ENCODE peak calls at places on chromosomes 4 and X, in nine cellular contexts. I, B, C, O, V, R, D, E and A are unnamed samples. For H3K4me1, the result is how much of the 10 kb centered on the place peaks cover.

GRCh38 chrX:102892103-102892502 is 45.0 kb upstream of the RAB40AL start:
- DNase-seq in R (no peak), I (no peak), B (no peak), C (peak), O (no peak), V (no peak), D (peak), E (no peak), A (no peak)

GRCh38 chr4:139988863-139989765 is 164.9 kb downstream of the MAML3 start:
- DNase-seq in O (peak), D (peak), V (peak), B (peak), R (no peak), I (peak), E (no peak), C (peak), A (peak)

GRCh38 chrX:111361751-111362150 is 50.2 kb downstream of the DCX start:
- DNase-seq in I (no peak), D (no peak), C (no peak), V (no peak), B (no peak), O (no peak), R (no peak), E (no peak), A (no peak)

GRCh38 chr4:82706349-82707000 is 92.1 kb downstream of the SCD5 start:
- DNase-seq in O (no peak), E (no peak), C (peak), I (no peak), R (no peak), B (no peak), V (no peak), D (peak), A (no peak)

GRCh38 chr4:64539234-64539849 is 130.1 kb upstream of the TECRL start:
- DNase-seq in C (peak), V (peak), B (peak), E (no peak), D (peak), I (no peak), O (peak), R (no peak), A (no peak)

GRCh38 chrX:115311666-115312065 is 22.2 kb downstream of the LUZP4 start:
- DNase-seq in D (no peak), O (no peak), B (no peak), R (no peak), E (no peak), C (no peak), I (no peak), V (no peak), A (no peak)

GRCh38 chrX:43640481-43640880 is 15.6 kb upstream of the MAOA start:
- DNase-seq in B (no peak), O (no peak), V (no peak), E (no peak), I (no peak), C (no peak), R (no peak), D (no peak), A (no peak)

GRCh38 chr4:104128850-104129213 is 365.9 kb downstream of the CXXC4 start:
- DNase-seq in E (no peak), R (no peak), B (no peak), D (peak), C (no peak), V (no peak), O (no peak), I (no peak), A (no peak)

GRCh38 chr4:142379277-142380051 is 466.6 kb downstream of the INPP4B start:
- DNase-seq in I (no peak), D (peak), V (no peak), B (no peak), R (no peak), C (peak), O (no peak), E (no peak), A (peak)

GRCh38 chr4:99099311-99099710 is 10.7 kb upstream of the ADH5 start:
- DNase-seq in I (no peak), V (no peak), O (no peak), B (no peak), C (no peak), R (no peak), E (no peak), D (no peak), A (no peak)

GRCh38 chr4:7429069-7429416 is 5.7 kb downstream of the PSAPL1 start:
- DNase-seq in V (no peak), C (no peak), D (no peak), I (no peak), B (peak), R (no peak), O (peak), E (peak), A (no peak)

GRCh38 chr4:126758493-126758892 is 874.3 kb upstream of the INTU start:
- DNase-seq in R (no peak), O (no peak), I (no peak), D (no peak), V (no peak), E (no peak), C (no peak), B (no peak), A (no peak)

GRCh38 chr4:173426064-173426463 is 27.1 kb upstream of the SCRG1 start:
- DNase-seq in R (peak), B (no peak), D (no peak), O (no peak), I (no peak), C (no peak), V (no peak), E (no peak), A (no peak)

GRCh38 chr4:83569429-83569828 is 33.5 kb downstream of the GPAT3 start:
- DNase-seq in I (no peak), B (no peak), E (no peak), V (no peak), C (no peak), R (no peak), O (no peak), D (no peak), A (no peak)

GRCh38 chr4:174669278-174669677 is 147.0 kb upstream of the HPGD start:
- DNase-seq in I (no peak), E (no peak), D (peak), V (no peak), R (no peak), O (no peak), B (no peak), C (peak), A (peak)

GRCh38 chr4:57993934-57994333 is 883.7 kb upstream of the IGFBP7 start:
- DNase-seq in E (no peak), O (no peak), I (no peak), C (no peak), V (no peak), R (no peak), B (no peak), D (no peak), A (no peak)

GRCh38 chr4:2800691-2801596 is 8.1 kb downstream of the SH3BP2 start:
- DNase-seq in B (peak), C (peak), O (peak), V (peak), E (peak), I (peak), R (no peak), D (no peak), A (peak)

GRCh38 chr4:4862665-4863482 is 3.4 kb downstream of the MSX1 start:
- DNase-seq in E (no peak), C (no peak), B (no peak), I (no peak), V (no peak), D (no peak), O (no peak), R (no peak), A (no peak)

GRCh38 chr4:164467493-164467892 is 286.4 kb upstream of the SMIM31 start:
- DNase-seq in C (no peak), D (peak), I (no peak), R (no peak), B (no peak), V (no peak), E (no peak), O (no peak), A (no peak)

GRCh38 chr4:11436673-11437072 is 8.0 kb upstream of the HS3ST1 start:
- DNase-seq in D (peak), E (no peak), C (no peak), B (no peak), V (no peak), I (no peak), O (no peak), R (no peak), A (no peak)

GRCh38 chrX:69144854-69145253 is 20.4 kb downstream of the PJA1 start:
- DNase-seq in V (no peak), D (no peak), B (no peak), E (no peak), I (no peak), C (no peak), O (no peak), R (no peak), A (no peak)

GRCh38 chr4:29581469-29581868 is 1138.7 kb upstream of the PCDH7 start:
- DNase-seq in O (peak), R (no peak), V (peak), D (no peak), C (peak), I (peak), B (no peak), E (no peak), A (no peak)

GRCh38 chr4:129545599-129546278 is 449.8 kb downstream of the C4orf33 start:
- DNase-seq in D (peak), R (no peak), C (peak), B (peak), E (peak), I (peak), O (peak), V (peak), A (no peak)

GRCh38 chr4:3246458-3247398 is 2.2 kb upstream of the MSANTD1 start:
- DNase-seq in C (no peak), V (no peak), O (no peak), E (no peak), D (no peak), B (no peak), I (no peak), R (no peak), A (no peak)

GRCh38 chr4:102390438-102390837 is 45.2 kb upstream of the SLC39A8 start:
- DNase-seq in V (no peak), O (no peak), C (no peak), B (no peak), E (no peak), R (no peak), I (no peak), D (peak), A (peak)

GRCh38 chr4:127846061-127846460 is 34.6 kb upstream of the PLK4 start:
- DNase-seq in B (no peak), D (no peak), V (no peak), R (no peak), C (no peak), O (no peak), I (no peak), E (no peak), A (no peak)

GRCh38 chr4:14726441-14727405 is 275.6 kb upstream of the CPEB2 start:
- DNase-seq in C (peak), O (no peak), V (no peak), R (no peak), I (no peak), D (peak), E (no peak), B (peak), A (no peak)

GRCh38 chr4:51849430-51849829 is 6.5 kb downstream of the DCUN1D4 start:
- DNase-seq in C (no peak), D (no peak), E (no peak), V (no peak), I (no peak), O (no peak), R (no peak), B (no peak), A (no peak)

GRCh38 chr4:153591441-153591840 is 92.6 kb upstream of the TLR2 start:
- DNase-seq in O (no peak), V (no peak), E (no peak), R (no peak), I (no peak), D (no peak), B (no peak), C (no peak), A (no peak)

GRCh38 chr4:153467154-153467896 is 1.2 kb downstream of the TMEM131L start:
- DNase-seq in V (no peak), B (peak), O (peak), I (peak), R (peak), C (no peak), D (peak), E (no peak), A (no peak)

GRCh38 chr4:143721317-143721716 is 20.8 kb upstream of the FREM3 start:
- DNase-seq in V (no peak), O (no peak), D (no peak), I (no peak), C (no peak), B (no peak), E (no peak), R (no peak), A (no peak)

GRCh38 chr4:174156239-174156826 is 127.1 kb downstream of the FBXO8 start:
- DNase-seq in O (no peak), V (no peak), I (no peak), B (no peak), D (peak), C (peak), R (peak), E (no peak), A (no peak)

GRCh38 chrX:7904557-7904956 is 22.7 kb downstream of the PNPLA4 start:
- DNase-seq in D (peak), C (peak), B (no peak), O (no peak), I (no peak), R (no peak), E (no peak), V (no peak), A (no peak)

GRCh38 chrX:133254666-133255065 is 36.5 kb upstream of the TFDP3 start:
- DNase-seq in D (peak), O (no peak), B (no peak), I (no peak), E (no peak), C (no peak), V (no peak), R (no peak), A (peak)

GRCh38 chrX:15349046-15349445 is 13.7 kb upstream of the PIGA start:
- DNase-seq in D (peak), B (peak), R (peak), C (peak), E (no peak), V (peak), O (no peak), I (no peak), A (no peak)

GRCh38 chr4:146638801-146639351 is at the start of gene POU4F2:
- DNase-seq in O (no peak), D (no peak), I (no peak), V (no peak), E (no peak), R (no peak), B (no peak), C (no peak), A (no peak)

GRCh38 chr4:41882622-41883347 is 52.4 kb upstream of the TMEM33 start:
- DNase-seq in R (peak), O (peak), B (peak), D (peak), E (no peak), I (no peak), V (no peak), C (peak), A (no peak)

GRCh38 chr4:111977419-111977965 is 167.8 kb upstream of the FAM241A start:
- DNase-seq in I (no peak), C (no peak), V (no peak), B (no peak), E (no peak), R (no peak), O (no peak), D (no peak), A (no peak)

DNA sequence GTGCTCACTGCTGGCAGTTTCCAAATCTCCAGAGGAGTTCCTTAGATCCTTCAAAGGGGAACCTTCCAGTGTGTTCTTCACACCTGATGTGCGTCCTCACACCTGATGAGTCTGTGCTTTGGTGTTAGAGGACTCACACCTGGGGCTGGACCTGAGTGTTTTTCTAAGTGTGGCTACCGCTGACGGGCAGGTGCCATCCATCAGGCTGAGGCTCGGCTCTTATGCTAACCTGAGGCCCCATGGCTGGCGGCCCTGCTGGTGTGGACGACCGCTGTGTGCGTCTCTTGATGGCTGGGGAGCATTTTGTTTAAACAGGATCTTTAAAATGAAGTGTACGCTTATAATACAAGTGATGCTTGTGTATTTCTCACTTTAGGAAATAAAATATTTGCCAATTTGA is 28.4 kb downstream of the PCGF3 start:
- DNase-seq in E (no peak), D (no peak), B (no peak), R (no peak), C (no peak), V (no peak), O (no peak), I (no peak), A (no peak)
- H3K27ac ChIP-seq in E (no peak), D (no peak), B (no peak), R (no peak), C (no peak), V (no peak), O (no peak), I (no peak), A (no peak)

GRCh38 chr4:76697129-76697803 is 200.7 kb downstream of the SOWAHB start:
- DNase-seq in D (no peak), C (no peak), B (no peak), V (no peak), E (no peak), O (no peak), R (no peak), I (no peak), A (no peak)
- H3K4me1 ChIP-seq in D (under half), C (under half), B (under half), V (under half), E (under half), O (under half), R (under half), I (under half), A (under half)

GRCh38 chr4:71524746-71525145 is 185.9 kb downstream of the SLC4A4 start:
- DNase-seq in B (no peak), O (no peak), D (no peak), R (no peak), C (no peak), V (no peak), E (no peak), I (no peak), A (no peak)
- H3K4me3 ChIP-seq in B (no peak), O (no peak), D (no peak), R (no peak), C (no peak), V (no peak), E (no peak), I (no peak), A (no peak)

DNA sequence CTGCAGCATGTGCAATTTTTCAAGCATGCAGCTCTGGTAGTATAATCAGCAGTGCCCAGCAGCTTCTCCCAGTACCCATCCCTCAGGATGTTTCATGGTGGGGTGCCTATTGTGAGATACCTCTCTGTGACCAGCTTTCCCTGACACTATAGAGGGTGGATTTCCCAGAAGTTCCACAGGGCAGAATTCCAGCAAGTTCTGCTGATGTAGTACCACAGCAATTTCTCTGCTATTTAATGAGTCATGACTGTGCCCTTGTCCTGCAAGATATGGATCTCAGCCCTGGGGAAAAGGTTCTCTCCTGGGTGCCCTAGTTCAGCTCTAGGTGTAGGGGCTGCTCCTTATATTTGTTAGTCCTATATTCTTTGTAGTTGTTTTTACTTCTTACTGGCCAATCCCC is 174.8 kb downstream of the ENOX2 start:
- DNase-seq in I (no peak), R (no peak), E (no peak), B (no peak), V (no peak), C (peak), D (peak), O (no peak), A (no peak)
- H3K27ac ChIP-seq in I (no peak), R (no peak), E (no peak), B (no peak), V (no peak), C (no peak), D (no peak), O (no peak), A (no peak)

GRCh38 chr4:152072001-152072485 is 311.2 kb upstream of the GATB start:
- DNase-seq in C (no peak), E (no peak), O (no peak), I (no peak), D (no peak), B (no peak), R (no peak), V (no peak), A (no peak)
- H3K4me1 ChIP-seq in C (under half), E (under half), O (under half), I (under half), D (under half), B (under half), R (under half), V (under half), A (under half)

GRCh38 chr4:76420311-76420710 is 630 bp downstream of the CCDC158 start:
- DNase-seq in D (no peak), C (peak), R (no peak), O (no peak), V (no peak), B (no peak), E (no peak), I (no peak), A (no peak)
- H3K4me3 ChIP-seq in D (no peak), C (peak), R (no peak), O (peak), V (no peak), B (peak), E (peak), I (peak), A (no peak)

GRCh38 chrX:2176274-2176673 is 324.5 kb downstream of the DHRSX start:
- DNase-seq in O (no peak), C (no peak), B (no peak), R (no peak), I (no peak), E (no peak), V (no peak), D (no peak), A (no peak)
- H3K27ac ChIP-seq in O (no peak), C (no peak), B (no peak), R (no peak), I (no peak), E (no peak), V (no peak), D (no peak), A (no peak)

GRCh38 chr4:181684310-181684709 is 558.9 kb upstream of the TENM3 start:
- DNase-seq in B (no peak), V (no peak), R (no peak), I (no peak), C (peak), E (no peak), D (no peak), O (no peak), A (no peak)
- H3K4me1 ChIP-seq in B (under half), V (under half), R (under half), I (under half), C (under half), E (under half), D (under half), O (under half), A (under half)